ENCODE peak calls at places on chromosomes 2 and 18, in four cellular contexts. One of them, this sample, is unnamed.

GRCh38 chr18:69636529-69637301 is 236.0 kb downstream of the DOK6 start:
- DNase-seq in dorsolateral prefrontal cortex: no peak
- DNase-seq in Caco-2: peak
- DNase-seq in upper lobe of left lung: no peak
- DNase-seq in this sample: no peak

GRCh38 chr18:6837904-6838303 is 108.4 kb downstream of the ARHGAP28 start:
- DNase-seq in dorsolateral prefrontal cortex: no peak
- DNase-seq in upper lobe of left lung: no peak
- DNase-seq in Caco-2: no peak
- DNase-seq in this sample: no peak

GRCh38 chr18:23703057-23703986 is 14.1 kb downstream of the LAMA3 start:
- DNase-seq in dorsolateral prefrontal cortex: no peak
- DNase-seq in upper lobe of left lung: no peak
- DNase-seq in Caco-2: peak
- DNase-seq in this sample: no peak

GRCh38 chr2:129902731-129903585 is 76.5 kb upstream of the RAB6C start:
- DNase-seq in upper lobe of left lung: no peak
- DNase-seq in Caco-2: no peak
- DNase-seq in dorsolateral prefrontal cortex: no peak
- DNase-seq in this sample: no peak

GRCh38 chr2:344811-345210 is 56.9 kb upstream of the ALKAL2 start:
- DNase-seq in dorsolateral prefrontal cortex: no peak
- DNase-seq in upper lobe of left lung: no peak
- DNase-seq in Caco-2: no peak
- DNase-seq in this sample: no peak

GRCh38 chr2:133040175-133040574 is 370.2 kb upstream of the LYPD1 start:
- DNase-seq in dorsolateral prefrontal cortex: no peak
- DNase-seq in Caco-2: no peak
- DNase-seq in upper lobe of left lung: no peak
- DNase-seq in this sample: no peak

GRCh38 chr2:113831156-113831555 is 58.7 kb upstream of the ACTR3 start:
- DNase-seq in upper lobe of left lung: no peak
- DNase-seq in dorsolateral prefrontal cortex: peak
- DNase-seq in Caco-2: peak
- DNase-seq in this sample: no peak

GRCh38 chr2:160278889-160279196 is 78.8 kb upstream of the ITGB6 start:
- DNase-seq in upper lobe of left lung: no peak
- DNase-seq in Caco-2: no peak
- DNase-seq in dorsolateral prefrontal cortex: no peak
- DNase-seq in this sample: no peak

GRCh38 chr18:7414459-7414858 is 152.7 kb upstream of the PTPRM start:
- DNase-seq in upper lobe of left lung: no peak
- DNase-seq in Caco-2: no peak
- DNase-seq in dorsolateral prefrontal cortex: no peak
- DNase-seq in this sample: no peak

GRCh38 chr2:41947701-41948396 is 100.0 kb upstream of the PKDCC start:
- DNase-seq in Caco-2: peak
- DNase-seq in dorsolateral prefrontal cortex: no peak
- DNase-seq in upper lobe of left lung: no peak
- DNase-seq in this sample: no peak

GRCh38 chr2:33216508-33217182 is 259.8 kb upstream of the RASGRP3 start:
- DNase-seq in upper lobe of left lung: no peak
- DNase-seq in dorsolateral prefrontal cortex: no peak
- DNase-seq in Caco-2: no peak
- DNase-seq in this sample: no peak

GRCh38 chr18:35642802-35643201 is 61.3 kb downstream of the GALNT1 start:
- DNase-seq in dorsolateral prefrontal cortex: no peak
- DNase-seq in Caco-2: no peak
- DNase-seq in upper lobe of left lung: no peak
- DNase-seq in this sample: no peak

GRCh38 chr18:6413554-6414117 is 1.1 kb downstream of the L3MBTL4 start:
- DNase-seq in upper lobe of left lung: no peak
- DNase-seq in Caco-2: no peak
- DNase-seq in dorsolateral prefrontal cortex: no peak
- DNase-seq in this sample: no peak

GRCh38 chr2:172179045-172179742 is 76.5 kb upstream of the DLX2 start:
- DNase-seq in upper lobe of left lung: no peak
- DNase-seq in Caco-2: no peak
- DNase-seq in dorsolateral prefrontal cortex: no peak
- DNase-seq in this sample: no peak

GRCh38 chr18:56770873-56771272 is 119.7 kb downstream of the WDR7 start:
- DNase-seq in upper lobe of left lung: no peak
- DNase-seq in Caco-2: no peak
- DNase-seq in dorsolateral prefrontal cortex: no peak
- DNase-seq in this sample: no peak

GRCh38 chr2:129888461-129888860 is 91.0 kb upstream of the RAB6C start:
- DNase-seq in dorsolateral prefrontal cortex: no peak
- DNase-seq in Caco-2: no peak
- DNase-seq in upper lobe of left lung: no peak
- DNase-seq in this sample: no peak

GRCh38 chr18:3870914-3871313 is 420.9 kb downstream of the TGIF1 start:
- DNase-seq in upper lobe of left lung: no peak
- DNase-seq in dorsolateral prefrontal cortex: peak
- DNase-seq in Caco-2: no peak
- DNase-seq in this sample: no peak

GRCh38 chr18:3867252-3867651 is 417.3 kb downstream of the TGIF1 start:
- DNase-seq in upper lobe of left lung: no peak
- DNase-seq in Caco-2: no peak
- DNase-seq in dorsolateral prefrontal cortex: no peak
- DNase-seq in this sample: no peak

GRCh38 chr18:3867768-3868445 is 417.9 kb downstream of the TGIF1 start:
- DNase-seq in dorsolateral prefrontal cortex: peak
- DNase-seq in Caco-2: no peak
- DNase-seq in upper lobe of left lung: no peak
- DNase-seq in this sample: no peak

GRCh38 chr18:3871687-3872086 is 421.7 kb downstream of the TGIF1 start:
- DNase-seq in dorsolateral prefrontal cortex: no peak
- DNase-seq in upper lobe of left lung: no peak
- DNase-seq in Caco-2: no peak
- DNase-seq in this sample: no peak

GRCh38 chr18:3869848-3870247 is 419.9 kb downstream of the TGIF1 start:
- DNase-seq in Caco-2: peak
- DNase-seq in dorsolateral prefrontal cortex: no peak
- DNase-seq in upper lobe of left lung: no peak
- DNase-seq in this sample: no peak
- TF ChIP-seq CTCF in Caco-2: peak
- TF ChIP-seq CTCF in dorsolateral prefrontal cortex: peak
- TF ChIP-seq CTCF in upper lobe of left lung: peak
- TF ChIP-seq CTCF in this sample: no peak

GRCh38 chr2:86489542-86489941 is 48.4 kb downstream of the KDM3A start:
- DNase-seq in dorsolateral prefrontal cortex: no peak
- DNase-seq in upper lobe of left lung: no peak
- DNase-seq in Caco-2: no peak
- DNase-seq in this sample: no peak

GRCh38 chr2:86488561-86489250 is 47.5 kb downstream of the KDM3A start:
- DNase-seq in Caco-2: no peak
- DNase-seq in dorsolateral prefrontal cortex: no peak
- DNase-seq in upper lobe of left lung: no peak
- DNase-seq in this sample: no peak

GRCh38 chr2:86485103-86485502 is 43.9 kb downstream of the KDM3A start:
- DNase-seq in Caco-2: no peak
- DNase-seq in upper lobe of left lung: no peak
- DNase-seq in dorsolateral prefrontal cortex: no peak
- DNase-seq in this sample: no peak

GRCh38 chr2:86484385-86484784 is 43.2 kb downstream of the KDM3A start:
- DNase-seq in Caco-2: no peak
- DNase-seq in dorsolateral prefrontal cortex: no peak
- DNase-seq in upper lobe of left lung: no peak
- DNase-seq in this sample: no peak

DNA sequence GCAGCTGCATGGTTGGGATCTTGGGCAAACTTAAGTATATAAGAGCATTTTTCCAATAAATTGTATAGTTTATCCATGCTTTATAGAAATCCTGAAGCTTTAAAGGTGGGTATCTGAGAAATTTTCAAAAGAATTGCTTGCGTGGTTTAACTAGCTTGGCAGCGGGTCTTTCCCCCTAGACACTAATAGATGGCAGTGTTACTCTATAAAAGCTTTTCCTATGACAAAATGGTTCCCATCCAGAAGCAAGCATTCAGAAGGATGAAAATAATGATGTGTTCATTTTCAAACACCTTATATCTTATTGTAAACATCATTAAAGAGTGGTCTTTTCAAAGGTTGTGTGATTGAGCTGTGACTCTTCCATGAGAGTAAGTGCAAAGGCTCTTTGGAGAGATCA is 45.9 kb downstream of the KDM3A start:
- DNase-seq in dorsolateral prefrontal cortex: no peak
- DNase-seq in Caco-2: no peak
- DNase-seq in upper lobe of left lung: no peak
- DNase-seq in this sample: no peak
- TF ChIP-seq CTCF in dorsolateral prefrontal cortex: no peak
- TF ChIP-seq CTCF in Caco-2: no peak
- TF ChIP-seq CTCF in upper lobe of left lung: no peak
- TF ChIP-seq CTCF in this sample: no peak

GRCh38 chr2:170917957-170918356 is 11.1 kb upstream of the GORASP2 start:
- DNase-seq in Caco-2: no peak
- DNase-seq in upper lobe of left lung: no peak
- DNase-seq in dorsolateral prefrontal cortex: no peak
- DNase-seq in this sample: no peak
- TF ChIP-seq CTCF in Caco-2: no peak
- TF ChIP-seq CTCF in upper lobe of left lung: no peak
- TF ChIP-seq CTCF in dorsolateral prefrontal cortex: no peak
- TF ChIP-seq CTCF in this sample: no peak

GRCh38 chr2:46555011-46555410 is 75.6 kb downstream of the TMEM247 start:
- DNase-seq in dorsolateral prefrontal cortex: no peak
- DNase-seq in Caco-2: peak
- DNase-seq in upper lobe of left lung: no peak
- DNase-seq in this sample: no peak
- TF ChIP-seq CTCF in dorsolateral prefrontal cortex: peak
- TF ChIP-seq CTCF in Caco-2: peak
- TF ChIP-seq CTCF in upper lobe of left lung: no peak
- TF ChIP-seq CTCF in this sample: no peak

GRCh38 chr2:8431446-8432125 is 250.3 kb upstream of the ID2 start:
- DNase-seq in dorsolateral prefrontal cortex: no peak
- DNase-seq in Caco-2: no peak
- DNase-seq in upper lobe of left lung: no peak
- DNase-seq in this sample: no peak

GRCh38 chr2:8432712-8433336 is 249.0 kb upstream of the ID2 start:
- DNase-seq in Caco-2: no peak
- DNase-seq in dorsolateral prefrontal cortex: no peak
- DNase-seq in upper lobe of left lung: no peak
- DNase-seq in this sample: no peak

GRCh38 chr2:8435608-8436007 is 246.2 kb upstream of the ID2 start:
- DNase-seq in upper lobe of left lung: no peak
- DNase-seq in dorsolateral prefrontal cortex: no peak
- DNase-seq in Caco-2: no peak
- DNase-seq in this sample: no peak

GRCh38 chr2:8430628-8431027 is 251.2 kb upstream of the ID2 start:
- DNase-seq in upper lobe of left lung: no peak
- DNase-seq in dorsolateral prefrontal cortex: no peak
- DNase-seq in Caco-2: peak
- DNase-seq in this sample: no peak

GRCh38 chr2:8433390-8433789 is 248.5 kb upstream of the ID2 start:
- DNase-seq in Caco-2: no peak
- DNase-seq in dorsolateral prefrontal cortex: no peak
- DNase-seq in upper lobe of left lung: no peak
- DNase-seq in this sample: no peak
- TF ChIP-seq CTCF in Caco-2: no peak
- TF ChIP-seq CTCF in dorsolateral prefrontal cortex: no peak
- TF ChIP-seq CTCF in upper lobe of left lung: no peak
- TF ChIP-seq CTCF in this sample: no peak

GRCh38 chr18:2680216-2680792 is 24.8 kb downstream of the SMCHD1 start:
- DNase-seq in Caco-2: no peak
- DNase-seq in upper lobe of left lung: no peak
- DNase-seq in dorsolateral prefrontal cortex: no peak
- DNase-seq in this sample: no peak
- TF ChIP-seq CTCF in Caco-2: no peak
- TF ChIP-seq CTCF in upper lobe of left lung: no peak
- TF ChIP-seq CTCF in dorsolateral prefrontal cortex: no peak
- TF ChIP-seq CTCF in this sample: no peak

This sample was measured in activated B cell treated with CpG ODN at 0.5 μM for 24 hours.